ENCODE peak calls at places on chromosomes 11 and 22, in five cellular contexts. One of them, this sample, is unnamed.

GRCh38 chr22:47817380-47817779 is 1054.9 kb downstream of the TBC1D22A start:
- DNase-seq in mammary epithelial cell: no peak
- DNase-seq in CD14-positive monocyte: no peak
- DNase-seq in progenitor cell of endocrine pancreas: no peak
- DNase-seq in lung: no peak
- DNase-seq in this sample: no peak

GRCh38 chr22:24471570-24471969 is 23.6 kb upstream of the UPB1 start:
- DNase-seq in CD14-positive monocyte: no peak
- DNase-seq in mammary epithelial cell: no peak
- DNase-seq in progenitor cell of endocrine pancreas: no peak
- DNase-seq in lung: no peak
- DNase-seq in this sample: no peak

GRCh38 chr22:46057206-46057605 is 80.2 kb upstream of the WNT7B start:
- DNase-seq in progenitor cell of endocrine pancreas: no peak
- DNase-seq in lung: no peak
- DNase-seq in mammary epithelial cell: peak
- DNase-seq in CD14-positive monocyte: no peak
- DNase-seq in this sample: no peak

GRCh38 chr22:29733362-29734322 is 13.8 kb downstream of the CABP7 start:
- DNase-seq in lung: no peak
- DNase-seq in progenitor cell of endocrine pancreas: no peak
- DNase-seq in CD14-positive monocyte: no peak
- DNase-seq in mammary epithelial cell: no peak
- DNase-seq in this sample: peak

GRCh38 chr11:72239296-72239848 is 4.6 kb downstream of the PHOX2A start:
- DNase-seq in progenitor cell of endocrine pancreas: no peak
- DNase-seq in mammary epithelial cell: no peak
- DNase-seq in lung: peak
- DNase-seq in CD14-positive monocyte: no peak
- DNase-seq in this sample: peak

GRCh38 chr22:45882881-45883810 is 93.8 kb downstream of the WNT7B start:
- DNase-seq in progenitor cell of endocrine pancreas: no peak
- DNase-seq in CD14-positive monocyte: peak
- DNase-seq in mammary epithelial cell: peak
- DNase-seq in lung: no peak
- DNase-seq in this sample: no peak

GRCh38 chr11:119460582-119460981 is 37.6 kb upstream of the THY1 start:
- DNase-seq in progenitor cell of endocrine pancreas: no peak
- DNase-seq in lung: no peak
- DNase-seq in mammary epithelial cell: no peak
- DNase-seq in CD14-positive monocyte: no peak
- DNase-seq in this sample: no peak

GRCh38 chr11:126515501-126515900 is 160.0 kb downstream of the ST3GAL4 start:
- DNase-seq in mammary epithelial cell: no peak
- DNase-seq in progenitor cell of endocrine pancreas: no peak
- DNase-seq in CD14-positive monocyte: no peak
- DNase-seq in lung: no peak
- DNase-seq in this sample: no peak

GRCh38 chr22:20437253-20438065 is at the start of gene SCARF2:
- DNase-seq in CD14-positive monocyte: no peak
- DNase-seq in mammary epithelial cell: no peak
- DNase-seq in progenitor cell of endocrine pancreas: peak
- DNase-seq in lung: no peak
- DNase-seq in this sample: peak

GRCh38 chr22:45469573-45470383 is 32.9 kb upstream of the FBLN1 start:
- DNase-seq in lung: no peak
- DNase-seq in mammary epithelial cell: peak
- DNase-seq in progenitor cell of endocrine pancreas: no peak
- DNase-seq in CD14-positive monocyte: no peak
- DNase-seq in this sample: no peak

GRCh38 chr11:119375629-119376196 is 5.8 kb downstream of the USP2 start:
- DNase-seq in CD14-positive monocyte: no peak
- DNase-seq in mammary epithelial cell: no peak
- DNase-seq in progenitor cell of endocrine pancreas: no peak
- DNase-seq in lung: no peak
- DNase-seq in this sample: no peak

GRCh38 chr11:17755891-17756290 is 21.3 kb downstream of the KCNC1 start:
- DNase-seq in mammary epithelial cell: no peak
- DNase-seq in progenitor cell of endocrine pancreas: no peak
- DNase-seq in CD14-positive monocyte: no peak
- DNase-seq in lung: no peak
- DNase-seq in this sample: no peak

GRCh38 chr22:23259916-23260644 is 79.8 kb downstream of the BCR start:
- DNase-seq in progenitor cell of endocrine pancreas: peak
- DNase-seq in mammary epithelial cell: no peak
- DNase-seq in lung: no peak
- DNase-seq in CD14-positive monocyte: no peak
- DNase-seq in this sample: no peak

GRCh38 chr11:17918049-17918605 is 94.7 kb downstream of the SERGEF start:
- DNase-seq in progenitor cell of endocrine pancreas: no peak
- DNase-seq in CD14-positive monocyte: no peak
- DNase-seq in mammary epithelial cell: no peak
- DNase-seq in lung: no peak
- DNase-seq in this sample: no peak

GRCh38 chr11:62613275-62613864 is 313 bp downstream of the ROM1 start:
- DNase-seq in mammary epithelial cell: no peak
- DNase-seq in CD14-positive monocyte: no peak
- DNase-seq in progenitor cell of endocrine pancreas: no peak
- DNase-seq in lung: no peak
- DNase-seq in this sample: no peak

GRCh38 chr11:10590516-10590915 is 22.1 kb upstream of the LYVE1 start:
- DNase-seq in lung: no peak
- DNase-seq in progenitor cell of endocrine pancreas: no peak
- DNase-seq in CD14-positive monocyte: no peak
- DNase-seq in mammary epithelial cell: no peak
- DNase-seq in this sample: no peak

GRCh38 chr11:108766596-108767173 is 101.8 kb downstream of the DDX10 start:
- DNase-seq in progenitor cell of endocrine pancreas: no peak
- DNase-seq in lung: no peak
- DNase-seq in mammary epithelial cell: no peak
- DNase-seq in CD14-positive monocyte: no peak
- DNase-seq in this sample: no peak

GRCh38 chr11:44858796-44859527 is 91.7 kb downstream of the TP53I11 start:
- DNase-seq in lung: no peak
- DNase-seq in mammary epithelial cell: no peak
- DNase-seq in progenitor cell of endocrine pancreas: no peak
- DNase-seq in CD14-positive monocyte: no peak
- DNase-seq in this sample: no peak

GRCh38 chr22:35604671-35605457 is 12.3 kb downstream of the MB start:
- DNase-seq in CD14-positive monocyte: no peak
- DNase-seq in lung: no peak
- DNase-seq in progenitor cell of endocrine pancreas: no peak
- DNase-seq in mammary epithelial cell: peak
- DNase-seq in this sample: no peak

GRCh38 chr11:128437137-128437536 is 150.2 kb downstream of the ETS1 start:
- DNase-seq in CD14-positive monocyte: no peak
- DNase-seq in lung: no peak
- DNase-seq in mammary epithelial cell: no peak
- DNase-seq in progenitor cell of endocrine pancreas: no peak
- DNase-seq in this sample: no peak

GRCh38 chr11:68780829-68781228 is 29.5 kb upstream of the TESMIN start:
- DNase-seq in CD14-positive monocyte: no peak
- DNase-seq in mammary epithelial cell: no peak
- DNase-seq in progenitor cell of endocrine pancreas: no peak
- DNase-seq in lung: peak
- DNase-seq in this sample: no peak

GRCh38 chr22:46905834-46906233 is 143.4 kb downstream of the TBC1D22A start:
- DNase-seq in progenitor cell of endocrine pancreas: no peak
- DNase-seq in mammary epithelial cell: no peak
- DNase-seq in lung: no peak
- DNase-seq in CD14-positive monocyte: no peak
- DNase-seq in this sample: no peak

GRCh38 chr11:29320196-29320595 is 696.6 kb downstream of the KCNA4 start:
- DNase-seq in lung: no peak
- DNase-seq in progenitor cell of endocrine pancreas: no peak
- DNase-seq in CD14-positive monocyte: no peak
- DNase-seq in mammary epithelial cell: no peak
- DNase-seq in this sample: no peak

GRCh38 chr11:129852125-129852740 is 36.6 kb downstream of the TMEM45B start:
- DNase-seq in mammary epithelial cell: no peak
- DNase-seq in lung: no peak
- DNase-seq in progenitor cell of endocrine pancreas: no peak
- DNase-seq in CD14-positive monocyte: no peak
- DNase-seq in this sample: no peak

GRCh38 chr11:2662024-2662312 is 37.8 kb downstream of the KCNQ1OT1 start:
- DNase-seq in progenitor cell of endocrine pancreas: no peak
- DNase-seq in lung: no peak
- DNase-seq in CD14-positive monocyte: no peak
- DNase-seq in mammary epithelial cell: no peak
- DNase-seq in this sample: no peak

DNA sequence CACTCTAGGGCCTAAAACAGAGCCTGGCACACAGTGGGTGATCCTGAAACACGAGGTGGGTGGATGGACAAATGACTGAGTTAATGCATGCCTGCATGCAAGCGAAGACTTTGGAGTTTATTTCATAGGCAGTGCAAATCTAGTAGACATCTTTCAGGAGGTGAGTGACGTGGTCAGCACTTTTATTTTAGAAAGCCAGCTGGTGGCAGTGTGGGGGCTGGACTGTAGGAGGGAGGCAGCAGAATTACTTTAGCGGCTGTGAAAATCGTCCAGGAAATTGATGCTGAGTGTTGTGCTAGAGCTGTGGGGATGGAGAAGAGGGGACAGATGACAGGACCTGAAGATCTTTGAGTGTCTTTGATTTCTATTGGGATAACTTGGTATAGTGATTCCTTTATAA is 47.1 kb downstream of the BMAL1 start:
- DNase-seq in progenitor cell of endocrine pancreas: no peak
- DNase-seq in CD14-positive monocyte: no peak
- DNase-seq in lung: no peak
- DNase-seq in mammary epithelial cell: no peak
- DNase-seq in this sample: no peak
- TF ChIP-seq CTCF in progenitor cell of endocrine pancreas: no peak
- TF ChIP-seq CTCF in CD14-positive monocyte: no peak
- TF ChIP-seq CTCF in lung: no peak
- TF ChIP-seq CTCF in mammary epithelial cell: no peak
- TF ChIP-seq CTCF in this sample: no peak

DNA sequence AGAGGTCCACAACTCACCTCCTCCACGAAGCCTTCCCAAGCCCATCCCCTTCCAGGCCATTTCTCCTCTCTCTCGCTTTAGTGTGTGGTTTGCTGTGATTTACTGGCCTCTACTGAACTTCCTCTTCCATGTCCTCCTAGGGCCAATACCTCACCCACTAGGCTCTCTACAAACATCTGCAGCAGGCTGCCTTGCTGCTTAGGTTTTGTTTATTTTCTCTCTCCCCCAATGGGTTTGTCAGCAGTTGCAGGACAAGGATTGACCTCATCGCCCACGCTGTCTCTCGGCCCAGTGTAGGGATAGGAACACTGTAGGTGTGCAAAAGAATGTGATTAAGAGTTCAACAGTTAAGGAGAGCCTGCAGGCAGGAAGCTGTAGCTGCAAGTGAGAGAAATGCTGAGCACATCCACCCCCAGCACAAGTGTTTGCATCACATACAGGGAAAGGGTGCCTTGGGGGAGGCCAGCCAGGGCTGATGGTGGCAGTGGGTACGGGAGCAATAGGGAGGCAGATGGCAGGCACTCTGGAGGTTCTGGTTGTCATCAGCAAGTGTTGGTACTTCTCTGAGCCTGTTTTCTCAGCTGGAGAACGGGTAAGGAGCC is 1.4 kb downstream of the PC start:
- DNase-seq in CD14-positive monocyte: no peak
- DNase-seq in progenitor cell of endocrine pancreas: no peak
- DNase-seq in lung: no peak
- DNase-seq in mammary epithelial cell: peak
- DNase-seq in this sample: peak
- TF ChIP-seq CTCF in CD14-positive monocyte: no peak
- TF ChIP-seq CTCF in progenitor cell of endocrine pancreas: peak
- TF ChIP-seq CTCF in lung: no peak
- TF ChIP-seq CTCF in mammary epithelial cell: peak
- TF ChIP-seq CTCF in this sample: no peak

DNA sequence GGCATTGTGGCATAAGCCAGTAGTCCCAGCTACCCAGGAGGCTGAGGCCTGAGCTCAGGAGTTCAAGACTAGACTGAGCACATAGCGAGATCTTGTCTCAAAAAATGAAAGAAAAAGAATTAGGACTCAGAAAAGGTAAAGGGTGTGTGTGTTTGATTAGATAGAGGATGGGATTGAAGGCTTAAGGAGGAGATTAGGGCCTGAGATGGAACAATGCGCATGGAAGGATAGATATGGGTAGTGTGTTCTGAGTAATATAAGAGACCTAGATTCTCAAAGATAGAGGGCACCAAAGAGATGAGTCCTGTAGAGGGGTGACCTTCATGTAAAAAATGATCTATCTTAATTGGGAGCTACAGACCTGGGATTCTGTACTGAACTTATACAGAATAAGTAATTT is 17.3 kb upstream of the RAB30 start:
- DNase-seq in progenitor cell of endocrine pancreas: no peak
- DNase-seq in CD14-positive monocyte: no peak
- DNase-seq in mammary epithelial cell: no peak
- DNase-seq in lung: no peak
- DNase-seq in this sample: no peak
- TF ChIP-seq CTCF in progenitor cell of endocrine pancreas: no peak
- TF ChIP-seq CTCF in CD14-positive monocyte: no peak
- TF ChIP-seq CTCF in mammary epithelial cell: no peak
- TF ChIP-seq CTCF in lung: no peak
- TF ChIP-seq CTCF in this sample: no peak

GRCh38 chr22:38014083-38014482 is 29.7 kb upstream of the SOX10 start:
- DNase-seq in CD14-positive monocyte: no peak
- DNase-seq in lung: no peak
- DNase-seq in mammary epithelial cell: no peak
- DNase-seq in progenitor cell of endocrine pancreas: no peak
- DNase-seq in this sample: no peak

GRCh38 chr22:38018938-38019827 is 34.8 kb upstream of the SOX10 start:
- DNase-seq in mammary epithelial cell: no peak
- DNase-seq in progenitor cell of endocrine pancreas: no peak
- DNase-seq in CD14-positive monocyte: no peak
- DNase-seq in lung: no peak
- DNase-seq in this sample: no peak

GRCh38 chr22:38017939-38018885 is 33.9 kb upstream of the SOX10 start:
- DNase-seq in CD14-positive monocyte: no peak
- DNase-seq in progenitor cell of endocrine pancreas: no peak
- DNase-seq in lung: no peak
- DNase-seq in mammary epithelial cell: no peak
- DNase-seq in this sample: no peak

GRCh38 chr22:38016182-38017078 is 32.1 kb upstream of the SOX10 start:
- DNase-seq in CD14-positive monocyte: no peak
- DNase-seq in lung: peak
- DNase-seq in progenitor cell of endocrine pancreas: no peak
- DNase-seq in mammary epithelial cell: peak
- DNase-seq in this sample: no peak

DNA sequence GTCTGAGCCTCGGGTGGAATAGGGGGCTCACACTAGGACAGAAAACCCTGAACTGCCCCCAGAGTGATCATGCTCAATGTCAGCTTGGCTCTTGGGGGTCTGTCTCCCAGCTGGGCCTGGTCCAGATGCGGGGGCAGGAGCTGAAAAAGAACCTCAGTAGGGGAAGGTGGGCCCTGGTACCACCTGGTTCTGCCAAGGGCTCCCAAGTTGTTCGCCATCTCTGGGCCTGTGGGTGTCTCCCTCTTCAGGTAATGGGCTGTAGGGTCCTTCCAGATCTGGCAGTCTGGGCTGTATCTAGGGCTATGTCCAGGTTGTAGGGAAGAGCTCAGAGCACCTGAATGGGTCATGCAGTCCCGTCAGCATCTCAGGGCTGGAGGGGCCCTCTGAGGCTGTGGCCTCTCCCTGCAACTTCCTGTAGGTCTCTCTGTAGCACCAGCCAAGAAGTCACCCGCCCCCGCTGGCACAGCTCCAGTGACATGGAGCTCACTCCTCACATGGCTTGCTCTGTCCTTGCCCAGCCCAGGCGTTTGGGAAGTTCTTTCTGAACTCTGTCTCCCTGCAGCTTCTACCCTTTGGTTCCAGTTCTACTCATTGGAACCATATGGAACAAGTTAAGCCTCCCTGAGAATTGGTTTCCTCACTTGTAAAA is 33.0 kb upstream of the SOX10 start:
- DNase-seq in lung: peak
- DNase-seq in mammary epithelial cell: peak
- DNase-seq in CD14-positive monocyte: no peak
- DNase-seq in progenitor cell of endocrine pancreas: no peak
- DNase-seq in this sample: no peak
- TF ChIP-seq CTCF in lung: no peak
- TF ChIP-seq CTCF in mammary epithelial cell: no peak
- TF ChIP-seq CTCF in CD14-positive monocyte: no peak
- TF ChIP-seq CTCF in progenitor cell of endocrine pancreas: no peak
- TF ChIP-seq CTCF in this sample: no peak